ENCODE peak calls at places on chromosomes 6 and 20, in six cellular contexts. One of them, this sample, is unnamed.

GRCh38 chr20:15205719-15206118 is 868.3 kb upstream of the FLRT3 start:
- DNase-seq in A549: no peak
- DNase-seq in endothelial cell of umbilical vein: no peak
- DNase-seq in K562: no peak
- DNase-seq in GM12878: no peak
- DNase-seq in HepG2: no peak
- DNase-seq in this sample: no peak

GRCh38 chr6:57127763-57128162 is 37.8 kb downstream of the ZNF451 start:
- DNase-seq in K562: no peak
- DNase-seq in A549: no peak
- DNase-seq in endothelial cell of umbilical vein: no peak
- DNase-seq in GM12878: no peak
- DNase-seq in HepG2: peak; percentile 20
- DNase-seq in this sample: no peak

GRCh38 chr20:44540834-44541233 is 19.0 kb upstream of the SERINC3 start:
- DNase-seq in HepG2: no peak
- DNase-seq in A549: no peak
- DNase-seq in endothelial cell of umbilical vein: peak; percentile 83
- DNase-seq in K562: no peak
- DNase-seq in GM12878: no peak
- DNase-seq in this sample: no peak

GRCh38 chr6:138752017-138752416 is 21.6 kb upstream of the CCDC28A start:
- DNase-seq in A549: no peak
- DNase-seq in endothelial cell of umbilical vein: no peak
- DNase-seq in K562: no peak
- DNase-seq in GM12878: no peak
- DNase-seq in HepG2: no peak
- DNase-seq in this sample: peak; percentile 18

GRCh38 chr6:27474672-27475071 is 1.8 kb upstream of the ZNF184 start:
- DNase-seq in endothelial cell of umbilical vein: no peak
- DNase-seq in GM12878: no peak
- DNase-seq in K562: no peak
- DNase-seq in A549: no peak
- DNase-seq in HepG2: no peak
- DNase-seq in this sample: no peak

GRCh38 chr6:38378801-38379200 is 260.9 kb downstream of the BTBD9 start:
- DNase-seq in HepG2: no peak
- DNase-seq in endothelial cell of umbilical vein: no peak
- DNase-seq in GM12878: no peak
- DNase-seq in K562: no peak
- DNase-seq in A549: no peak
- DNase-seq in this sample: no peak

GRCh38 chr20:2872304-2873009 is 824 bp upstream of the PTPRA start:
- DNase-seq in GM12878: peak; percentile 20
- DNase-seq in K562: peak; percentile 89
- DNase-seq in A549: peak; percentile 55
- DNase-seq in HepG2: peak; percentile 63
- DNase-seq in endothelial cell of umbilical vein: peak; percentile 64
- DNase-seq in this sample: peak; percentile 88

GRCh38 chr20:34337544-34337943 is 25.5 kb upstream of the ITCH start:
- DNase-seq in GM12878: no peak
- DNase-seq in endothelial cell of umbilical vein: no peak
- DNase-seq in HepG2: no peak
- DNase-seq in K562: no peak
- DNase-seq in A549: no peak
- DNase-seq in this sample: no peak

DNA sequence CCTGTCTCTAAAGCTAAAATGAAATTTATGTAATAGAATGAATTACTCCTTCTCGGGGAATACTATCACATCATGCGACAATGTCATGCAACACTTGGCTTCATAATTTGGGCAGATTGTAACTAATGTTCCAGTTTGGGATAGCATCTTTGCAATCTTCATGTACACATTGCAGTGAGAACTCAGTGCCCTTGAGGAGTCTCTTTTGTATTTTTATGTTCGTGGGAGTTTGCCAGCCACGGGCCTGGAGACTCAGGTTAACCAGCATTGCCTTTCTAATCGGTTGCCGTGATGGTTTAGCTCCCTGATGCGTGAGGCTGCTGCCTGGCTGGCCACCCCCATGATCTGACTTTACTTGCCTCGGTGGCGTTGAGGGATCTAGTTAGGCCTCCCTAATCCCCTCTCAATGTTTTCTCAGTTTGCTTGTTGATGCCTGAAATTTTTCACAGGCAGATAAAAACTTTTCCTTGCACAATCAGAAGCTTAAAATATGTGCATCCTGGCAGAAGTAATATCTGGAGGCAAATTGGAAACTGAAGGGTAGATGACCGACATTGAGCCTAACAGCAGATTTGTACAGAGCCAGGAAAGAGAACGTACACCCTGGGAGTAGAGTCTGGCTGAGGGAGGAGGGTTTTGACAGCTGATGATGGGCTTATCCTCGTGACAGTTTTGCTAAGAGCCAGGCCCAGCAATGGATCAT is 2.4 kb downstream of the GMPR start:
- DNase-seq in GM12878: no peak
- DNase-seq in HepG2: no peak
- DNase-seq in K562: peak; percentile 66
- DNase-seq in A549: no peak
- DNase-seq in endothelial cell of umbilical vein: no peak
- DNase-seq in this sample: no peak
- TF ChIP-seq POLR2A in GM12878: no peak
- TF ChIP-seq POLR2A in HepG2: no peak
- TF ChIP-seq POLR2A in K562: no peak
- TF ChIP-seq POLR2A in A549: no peak
- TF ChIP-seq POLR2A in endothelial cell of umbilical vein: no peak
- TF ChIP-seq POLR2A in this sample: no peak

GRCh38 chr20:24840121-24840713 is 108.9 kb upstream of the CST7 start:
- DNase-seq in endothelial cell of umbilical vein: no peak
- DNase-seq in K562: no peak
- DNase-seq in A549: no peak
- DNase-seq in GM12878: peak; percentile 37
- DNase-seq in HepG2: no peak
- DNase-seq in this sample: no peak

GRCh38 chr20:24838551-24839530 is 110.2 kb upstream of the CST7 start:
- DNase-seq in endothelial cell of umbilical vein: no peak
- DNase-seq in HepG2: no peak
- DNase-seq in A549: no peak
- DNase-seq in K562: no peak
- DNase-seq in GM12878: peak; percentile 52
- DNase-seq in this sample: no peak

GRCh38 chr20:24836900-24837299 is 112.2 kb upstream of the CST7 start:
- DNase-seq in A549: no peak
- DNase-seq in endothelial cell of umbilical vein: no peak
- DNase-seq in HepG2: no peak
- DNase-seq in GM12878: no peak
- DNase-seq in K562: no peak
- DNase-seq in this sample: no peak

GRCh38 chr20:24836041-24836533 is 113.0 kb upstream of the CST7 start:
- DNase-seq in GM12878: no peak
- DNase-seq in K562: no peak
- DNase-seq in endothelial cell of umbilical vein: no peak
- DNase-seq in A549: no peak
- DNase-seq in HepG2: no peak
- DNase-seq in this sample: no peak

DNA sequence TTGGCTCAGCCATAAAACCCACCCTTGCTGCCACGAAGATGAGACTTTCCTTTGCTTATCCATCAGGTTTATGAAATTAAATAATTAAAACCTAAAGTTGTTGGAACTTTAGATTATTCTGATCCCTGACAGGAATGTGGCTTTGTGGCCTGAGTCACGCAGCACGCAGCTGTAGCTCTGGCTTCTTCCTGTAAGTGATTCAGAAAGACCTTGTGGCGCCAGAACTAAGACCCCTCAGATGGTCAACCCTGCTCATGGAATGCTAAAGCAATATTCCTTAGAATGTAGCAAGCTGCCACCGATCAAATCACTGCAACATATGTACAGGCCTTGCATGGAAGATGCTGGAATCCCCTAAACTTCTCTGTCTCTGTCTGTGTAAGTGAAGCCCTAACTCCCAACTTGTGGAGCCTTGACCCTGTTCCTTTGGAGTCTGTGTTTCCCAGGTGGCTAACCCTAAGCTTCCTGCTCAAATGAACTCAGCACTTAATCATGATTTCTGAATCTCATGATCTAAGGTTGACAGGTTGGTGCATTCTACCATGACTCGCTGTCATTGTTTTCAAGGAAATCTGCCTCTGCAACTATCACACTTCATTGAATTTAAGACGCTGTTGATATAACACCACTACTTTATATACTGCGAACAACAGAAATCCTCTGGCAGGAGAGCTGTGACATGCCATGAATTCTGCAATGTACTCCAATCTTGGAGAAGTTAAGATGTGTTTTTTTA is 111.2 kb upstream of the CST7 start:
- DNase-seq in K562: no peak
- DNase-seq in GM12878: no peak
- DNase-seq in HepG2: no peak
- DNase-seq in A549: no peak
- DNase-seq in endothelial cell of umbilical vein: no peak
- DNase-seq in this sample: no peak
- TF ChIP-seq MAX in K562: no peak
- TF ChIP-seq MAX in GM12878: no peak
- TF ChIP-seq MAX in HepG2: no peak
- TF ChIP-seq MAX in A549: no peak
- TF ChIP-seq MAX in endothelial cell of umbilical vein: no peak
- TF ChIP-seq MAX in this sample: no peak

GRCh38 chr20:63747622-63748355 is 8.2 kb downstream of the SLC2A4RG start:
- DNase-seq in GM12878: no peak
- DNase-seq in A549: no peak
- DNase-seq in HepG2: no peak
- DNase-seq in K562: no peak
- DNase-seq in endothelial cell of umbilical vein: no peak
- DNase-seq in this sample: no peak
- TF ChIP-seq MYC in GM12878: no peak
- TF ChIP-seq MYC in A549: no peak
- TF ChIP-seq MYC in HepG2: peak; percentile 42
- TF ChIP-seq MYC in K562: no peak
- TF ChIP-seq MYC in endothelial cell of umbilical vein: no peak
- TF ChIP-seq MYC in this sample: no peak

GRCh38 chr6:89352329-89353117 is at the start of gene UBE2J1:
- DNase-seq in HepG2: peak; percentile 80
- DNase-seq in K562: peak; percentile 84
- DNase-seq in A549: peak; percentile 48
- DNase-seq in GM12878: no peak
- DNase-seq in endothelial cell of umbilical vein: peak; percentile 94
- DNase-seq in this sample: peak; percentile 96
- TF ChIP-seq POLR2A in HepG2: peak; percentile 88
- TF ChIP-seq POLR2A in K562: peak; percentile 80
- TF ChIP-seq POLR2A in A549: peak; percentile 59
- TF ChIP-seq POLR2A in GM12878: peak; percentile 95
- TF ChIP-seq POLR2A in endothelial cell of umbilical vein: peak; percentile 87
- TF ChIP-seq POLR2A in this sample: peak; percentile 84

DNA sequence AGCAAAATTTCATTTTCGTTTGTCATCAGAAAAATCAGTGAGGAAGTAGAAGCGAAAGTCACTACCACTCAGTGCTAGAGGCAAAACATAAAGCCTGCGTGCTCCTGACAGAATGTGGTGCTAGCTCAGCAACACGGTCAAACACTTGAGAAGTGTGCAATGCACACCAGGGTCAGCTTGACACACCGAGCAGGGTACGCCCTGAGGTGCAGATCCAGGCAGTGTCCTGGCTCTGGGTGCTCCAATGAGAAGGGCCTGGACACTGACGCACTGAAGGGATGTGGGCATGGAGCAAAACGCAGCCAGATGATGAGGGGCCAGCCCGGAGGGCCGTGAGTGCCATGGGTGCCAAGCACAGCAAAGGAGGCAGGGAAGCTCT is 5.9 kb downstream of the RNASET2 start:
- DNase-seq in GM12878: no peak
- DNase-seq in endothelial cell of umbilical vein: no peak
- DNase-seq in HepG2: no peak
- DNase-seq in A549: no peak
- DNase-seq in K562: no peak
- DNase-seq in this sample: no peak
- TF ChIP-seq MAX in GM12878: no peak
- TF ChIP-seq MAX in endothelial cell of umbilical vein: no peak
- TF ChIP-seq MAX in HepG2: no peak
- TF ChIP-seq MAX in A549: no peak
- TF ChIP-seq MAX in K562: no peak
- TF ChIP-seq MAX in this sample: no peak

GRCh38 chr6:74182992-74183391 is 487.0 kb downstream of the CD109 start:
- DNase-seq in K562: no peak
- DNase-seq in GM12878: no peak
- DNase-seq in HepG2: peak; percentile 31
- DNase-seq in endothelial cell of umbilical vein: no peak
- DNase-seq in A549: no peak
- DNase-seq in this sample: no peak
- TF ChIP-seq MYC in K562: no peak
- TF ChIP-seq MYC in GM12878: no peak
- TF ChIP-seq MYC in HepG2: peak; percentile 38
- TF ChIP-seq MYC in endothelial cell of umbilical vein: no peak
- TF ChIP-seq MYC in A549: no peak
- TF ChIP-seq MYC in this sample: no peak

DNA sequence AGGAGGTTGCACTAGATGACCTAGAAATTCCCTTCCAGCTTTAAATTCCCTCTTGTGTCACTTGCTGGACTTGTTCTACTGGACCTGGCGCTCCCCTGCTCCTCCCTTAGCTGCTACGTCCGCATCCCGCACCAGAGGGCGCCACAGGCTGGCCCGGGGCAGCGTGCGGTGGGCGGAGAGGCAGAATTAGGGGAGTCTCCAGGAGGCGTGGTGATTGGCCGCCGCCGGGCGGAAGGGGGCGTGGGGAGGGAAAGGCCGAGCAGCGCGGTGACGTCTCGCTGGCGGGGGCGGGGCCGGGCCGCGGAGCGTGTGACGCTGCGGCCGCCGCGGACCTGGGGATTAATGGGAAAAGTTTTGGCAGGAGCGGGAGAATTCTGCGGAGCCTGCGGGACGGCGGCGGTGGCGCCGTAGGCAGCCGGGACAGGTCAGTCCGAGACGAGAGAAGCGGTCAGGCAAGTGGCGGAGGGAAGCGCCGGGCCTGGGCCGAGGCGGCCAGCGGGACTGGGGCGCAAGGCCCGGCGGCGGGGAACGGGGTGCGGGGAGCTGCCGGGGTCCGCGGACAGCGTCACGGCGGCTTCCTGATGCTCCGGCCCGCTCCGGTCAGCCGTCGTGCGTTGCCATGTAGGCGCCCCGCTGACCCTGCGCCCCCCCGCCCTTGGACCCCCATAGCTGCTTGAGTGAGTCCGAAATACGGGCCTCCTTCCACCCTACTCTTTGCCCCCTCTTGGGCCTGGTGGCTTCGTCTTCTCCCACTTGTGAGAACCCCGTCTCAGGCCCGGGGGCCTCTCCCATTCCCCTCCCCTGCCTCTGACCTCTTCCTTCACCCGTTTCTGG is at the start of gene PPARD:
- DNase-seq in K562: peak; percentile 99
- DNase-seq in GM12878: peak; percentile 71
- DNase-seq in HepG2: peak; percentile 93
- DNase-seq in endothelial cell of umbilical vein: peak; percentile 97
- DNase-seq in A549: peak; percentile 84
- DNase-seq in this sample: peak; percentile 95
- TF ChIP-seq POLR2A in K562: peak; percentile 65
- TF ChIP-seq POLR2A in GM12878: peak; percentile 41
- TF ChIP-seq POLR2A in HepG2: peak; percentile 59
- TF ChIP-seq POLR2A in endothelial cell of umbilical vein: peak; percentile 74
- TF ChIP-seq POLR2A in A549: peak; percentile 33
- TF ChIP-seq POLR2A in this sample: no peak

This sample was measured in NB4.